ENCODE peak calls at places on chromosome 17, in ten cellular contexts. W is fibroblast of pulmonary artery; K is cardiac septum; M is activated naive CD8-positive, alpha-beta T cell treated with anti-CD3 and anti-CD28 coated beads for 36 hours; G is NCI-H510A; I is CD4-positive, CD25-positive, alpha-beta regulatory T cell; D is AML-193; P is NB4; H is LNCaP clone FGC; L is Right ventricle myocardium superior. V is an unnamed sample.

GRCh38 chr17:76515291-76515949 is 14.2 kb upstream of the RHBDF2 start:
- DNase-seq in W (peak), K (no peak), M (peak), G (no peak), I (peak), D (peak), P (peak), H (no peak), L (peak), V (no peak)

GRCh38 chr17:70011750-70012149 is 63.3 kb upstream of the KCNJ16 start:
- DNase-seq in W (no peak), K (no peak), M (no peak), G (no peak), I (no peak), D (no peak), P (no peak), H (no peak), L (no peak), V (no peak)

GRCh38 chr17:62565817-62566216 is 61.7 kb upstream of the MRC2 start:
- DNase-seq in W (peak), K (no peak), M (no peak), G (no peak), I (no peak), D (no peak), P (no peak), H (no peak), L (no peak), V (no peak)

GRCh38 chr17:6514371-6514770 is 42.0 kb downstream of the PITPNM3 start:
- DNase-seq in W (no peak), K (no peak), M (no peak), G (no peak), I (no peak), D (no peak), P (no peak), H (no peak), L (no peak), V (no peak)

GRCh38 chr17:944266-944665 is 35.3 kb downstream of the NXN start:
- DNase-seq in W (no peak), K (no peak), M (no peak), G (no peak), I (no peak), D (no peak), P (peak), H (no peak), L (no peak), V (no peak)

GRCh38 chr17:7651097-7651958 is 602 bp downstream of the ATP1B2 start:
- DNase-seq in W (no peak), K (no peak), M (no peak), G (no peak), I (no peak), D (no peak), P (no peak), H (no peak), L (no peak), V (no peak)

GRCh38 chr17:20938244-20938643 is 104.6 kb downstream of the USP22 start:
- DNase-seq in W (no peak), K (no peak), M (no peak), G (no peak), I (no peak), D (no peak), P (no peak), H (no peak), L (no peak), V (no peak)

GRCh38 chr17:42289863-42290165 is 1.5 kb downstream of the STAT5A start:
- DNase-seq in W (no peak), K (no peak), M (peak), G (no peak), I (peak), D (no peak), P (no peak), H (no peak), L (no peak), V (no peak)

GRCh38 chr17:37494971-37495370 is 5.3 kb downstream of the DUSP14 start:
- DNase-seq in W (no peak), K (no peak), M (no peak), G (no peak), I (no peak), D (no peak), P (no peak), H (no peak), L (no peak), V (no peak)

GRCh38 chr17:41382396-41382795 is 290 bp upstream of the KRT34 start:
- DNase-seq in W (no peak), K (no peak), M (no peak), G (no peak), I (no peak), D (no peak), P (no peak), H (no peak), L (no peak), V (no peak)

GRCh38 chr17:46108550-46109110 is 84.6 kb downstream of the KANSL1 start:
- DNase-seq in W (no peak), K (no peak), M (no peak), G (no peak), I (no peak), D (no peak), P (peak), H (peak), L (no peak), V (no peak)

GRCh38 chr17:56320443-56320842 is 167.2 kb downstream of the ANKFN1 start:
- DNase-seq in W (no peak), K (no peak), M (no peak), G (no peak), I (no peak), D (no peak), P (no peak), H (no peak), L (peak), V (no peak)

GRCh38 chr17:3916825-3917224 is 560 bp upstream of the P2RX1 start:
- DNase-seq in W (no peak), K (no peak), M (no peak), G (no peak), I (no peak), D (no peak), P (peak), H (no peak), L (no peak), V (no peak)

GRCh38 chr17:4566785-4567184 is 6.4 kb upstream of the GGT6 start:
- DNase-seq in W (peak), K (no peak), M (peak), G (peak), I (no peak), D (peak), P (peak), H (peak), L (no peak), V (peak)

GRCh38 chr17:77285594-77286390 is 145.0 kb downstream of the SEC14L1 start:
- DNase-seq in W (peak), K (peak), M (no peak), G (peak), I (no peak), D (peak), P (peak), H (no peak), L (peak), V (no peak)

GRCh38 chr17:73232587-73233373 is 28.9 kb downstream of the CPSF4L start:
- DNase-seq in W (peak), K (peak), M (peak), G (peak), I (no peak), D (peak), P (peak), H (peak), L (peak), V (peak)

GRCh38 chr17:40541060-40541872 is 24.0 kb downstream of the CCR7 start:
- DNase-seq in W (no peak), K (no peak), M (peak), G (no peak), I (peak), D (no peak), P (no peak), H (no peak), L (no peak), V (no peak)

GRCh38 chr17:9021985-9022552 is 759 bp downstream of the NTN1 start:
- DNase-seq in W (peak), K (no peak), M (peak), G (no peak), I (no peak), D (no peak), P (no peak), H (no peak), L (peak), V (no peak)

GRCh38 chr17:752002-752619 is at the start of gene GEMIN4:
- DNase-seq in W (peak), K (peak), M (peak), G (peak), I (peak), D (peak), P (peak), H (peak), L (peak), V (peak)

GRCh38 chr17:82228278-82228841 is 482 bp upstream of the SLC16A3 start:
- DNase-seq in W (no peak), K (peak), M (peak), G (no peak), I (peak), D (peak), P (peak), H (no peak), L (peak), V (no peak)

GRCh38 chr17:37167756-37168155 is 208.0 kb upstream of the C17orf78 start:
- DNase-seq in W (no peak), K (no peak), M (no peak), G (no peak), I (no peak), D (no peak), P (no peak), H (no peak), L (no peak), V (no peak)

GRCh38 chr17:38825762-38826247 is 684 bp upstream of the CWC25 start:
- DNase-seq in W (no peak), K (no peak), M (no peak), G (no peak), I (no peak), D (no peak), P (no peak), H (no peak), L (no peak), V (no peak)

GRCh38 chr17:17782425-17783120 is 54.2 kb downstream of the SREBF1 start:
- DNase-seq in W (no peak), K (no peak), M (no peak), G (peak), I (no peak), D (no peak), P (peak), H (no peak), L (no peak), V (peak)

GRCh38 chr17:49513616-49514373 is 18.7 kb downstream of the NGFR start:
- DNase-seq in W (no peak), K (peak), M (no peak), G (no peak), I (no peak), D (no peak), P (no peak), H (no peak), L (peak), V (no peak)

GRCh38 chr17:32429598-32429997 is 14.7 kb upstream of the PSMD11 start:
- DNase-seq in W (no peak), K (no peak), M (no peak), G (no peak), I (no peak), D (no peak), P (no peak), H (no peak), L (no peak), V (no peak)

GRCh38 chr17:73952498-73953205 is 250.8 kb upstream of the RPL38 start:
- DNase-seq in W (no peak), K (no peak), M (peak), G (peak), I (no peak), D (no peak), P (peak), H (no peak), L (peak), V (no peak)